ENCODE peak calls at places on chromosomes 4 and X, in ten cellular contexts. Y is heart right ventricle, M is keratinocyte, B is thyroid gland, O is right lobe of liver, I is BE2C, R is small intestine, W is neural progenitor cell, D is transverse colon, H is sigmoid colon. G is an unnamed sample.
A peak's percentile ranks its signal among the peaks of the same experiment; 100 is the strongest.

GRCh38 chrX:19566359-19567141 is 51.2 kb upstream of the MAP3K15 start:
- DNase-seq in W (no peak), H (no peak), B (no peak), Y (no peak), M (no peak), I (no peak), D (peak; percentile 14), R (no peak), O (no peak), G (no peak)

GRCh38 chr4:109029987-109030386 is 267.1 kb upstream of the ETNPPL start:
- DNase-seq in I (no peak), O (no peak), H (no peak), W (no peak), R (no peak), Y (no peak), D (no peak), B (no peak), M (no peak), G (no peak)

GRCh38 chrX:138034136-138034535 is 468.2 kb downstream of the ZIC3 start:
- DNase-seq in H (no peak), W (peak; percentile 10), O (no peak), Y (no peak), B (no peak), I (no peak), D (no peak), M (no peak), R (no peak), G (no peak)

GRCh38 chr4:115042496-115042895 is 70.9 kb downstream of the NDST4 start:
- DNase-seq in D (no peak), O (no peak), Y (no peak), W (peak; percentile 47), M (no peak), I (peak; percentile 4), H (no peak), R (no peak), B (no peak), G (no peak)

GRCh38 chrX:46929439-46930018 is 17.3 kb downstream of the JADE3 start:
- DNase-seq in W (no peak), R (no peak), H (no peak), Y (no peak), B (no peak), O (no peak), D (no peak), I (no peak), M (no peak), G (no peak)

GRCh38 chr4:172095161-172095560 is 282.0 kb downstream of the GALNTL6 start:
- DNase-seq in M (no peak), H (no peak), R (no peak), W (peak; percentile 8), Y (no peak), B (no peak), D (no peak), I (no peak), O (no peak), G (no peak)

GRCh38 chrX:141760761-141761160 is 62.2 kb upstream of the SPANXD start:
- DNase-seq in O (no peak), B (no peak), H (no peak), Y (no peak), M (no peak), I (no peak), R (no peak), D (no peak), W (no peak), G (no peak)

GRCh38 chr4:58658701-58659100 is 1548.5 kb upstream of the IGFBP7 start:
- DNase-seq in R (no peak), B (no peak), O (no peak), D (no peak), H (no peak), M (no peak), Y (no peak), W (no peak), I (no peak), G (no peak)

GRCh38 chrX:39821011-39821708 is 276.6 kb downstream of the BCOR start:
- DNase-seq in M (no peak), R (no peak), Y (no peak), O (no peak), B (peak; percentile 55), D (no peak), H (no peak), W (peak; percentile 86), I (peak; percentile 69), G (no peak)

GRCh38 chr4:15779336-15779735 is 1.2 kb downstream of the CD38 start:
- DNase-seq in R (peak; percentile 33), I (peak; percentile 10), O (peak; percentile 74), H (peak; percentile 71), W (peak; percentile 71), Y (peak; percentile 58), B (peak; percentile 46), M (no peak), D (peak; percentile 33), G (peak; percentile 56)
- H3K4me1 ChIP-seq in R (no peaks in the 10 kb centered on the region), I (no peaks in the 10 kb centered on the region), O (no peaks in the 10 kb centered on the region), H (no peaks in the 10 kb centered on the region), W (no peaks in the 10 kb centered on the region), Y (peaks cover 3% of the 10 kb centered on the region), B (peaks cover 4% of the 10 kb centered on the region), M (peaks cover 9% of the 10 kb centered on the region), D (peaks cover 5% of the 10 kb centered on the region), G (no peaks in the 10 kb centered on the region)

DNA sequence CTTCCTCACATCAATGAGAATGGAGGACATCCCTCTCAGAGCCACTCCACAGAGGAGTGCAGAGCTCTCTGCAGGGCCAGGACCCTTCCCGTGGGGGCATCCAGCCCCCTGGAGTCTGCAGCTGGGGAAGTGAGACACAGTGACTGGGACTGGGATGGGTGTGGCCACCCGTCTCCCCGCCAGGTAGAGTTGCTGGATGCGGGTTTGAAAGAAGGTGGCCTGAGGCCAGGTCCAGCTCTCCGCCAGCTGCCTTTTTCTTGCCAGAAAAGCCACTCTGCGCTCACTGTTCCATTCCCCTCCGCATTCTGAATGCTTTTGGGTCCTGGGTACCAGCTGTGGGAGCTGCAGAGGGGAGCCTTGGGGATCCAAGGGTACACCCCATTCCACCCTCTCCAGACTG is 82.6 kb downstream of the ABLIM2 start:
- DNase-seq in W (no peak), O (no peak), R (no peak), B (peak; percentile 62), D (no peak), M (no peak), I (no peak), Y (no peak), H (no peak), G (no peak)
- H3K4me1 ChIP-seq in W (peaks cover 34% of the 10 kb centered on the region), O (no peaks in the 10 kb centered on the region), R (no peaks in the 10 kb centered on the region), B (no peaks in the 10 kb centered on the region), D (no peaks in the 10 kb centered on the region), M (no peaks in the 10 kb centered on the region), I (peaks cover 33% of the 10 kb centered on the region), Y (peaks cover 16% of the 10 kb centered on the region), H (no peaks in the 10 kb centered on the region), G (peaks cover 3% of the 10 kb centered on the region)

DNA sequence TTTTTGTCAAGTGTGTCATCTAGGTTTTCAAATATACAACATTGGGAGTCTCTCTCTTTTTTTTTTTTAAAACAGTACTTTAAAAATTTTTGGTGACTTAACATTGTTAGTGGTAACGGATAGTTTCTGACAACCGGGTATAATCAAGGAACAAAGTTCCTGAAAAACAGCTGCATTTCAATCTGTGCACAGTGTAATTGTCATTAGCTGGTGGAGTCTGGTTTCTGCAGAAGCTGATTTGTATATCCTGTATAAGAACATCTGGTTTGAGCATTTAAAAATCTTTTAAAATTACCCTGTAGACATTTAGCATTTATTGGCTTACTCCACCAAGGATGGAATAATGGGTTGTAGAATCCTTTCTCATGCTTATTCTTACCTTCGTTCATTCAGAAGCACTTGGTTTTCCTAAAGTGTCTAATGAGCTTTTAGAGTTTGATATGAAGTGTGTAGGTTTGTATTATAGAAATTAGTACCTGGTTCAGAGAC is 11.2 kb downstream of the JADE1 start:
- DNase-seq in M (no peak), D (no peak), W (no peak), O (no peak), B (no peak), R (no peak), I (no peak), Y (no peak), H (no peak), G (no peak)
- H3K4me1 ChIP-seq in M (peaks cover 23% of the 10 kb centered on the region), D (peaks cover 4% of the 10 kb centered on the region), W (peaks cover 21% of the 10 kb centered on the region), O (no peaks in the 10 kb centered on the region), B (peaks cover 43% of the 10 kb centered on the region), R (peaks cover 10% of the 10 kb centered on the region), I (no peaks in the 10 kb centered on the region), Y (no peaks in the 10 kb centered on the region), H (peaks cover 37% of the 10 kb centered on the region), G (peaks cover 1% of the 10 kb centered on the region)

GRCh38 chrX:113551919-113552318 is 711.3 kb upstream of the AMOT start:
- DNase-seq in W (peak; percentile 61), Y (no peak), H (no peak), R (no peak), I (no peak), D (no peak), B (no peak), M (no peak), O (no peak), G (no peak)
- H3K4me1 ChIP-seq in W (peaks cover 20% of the 10 kb centered on the region), Y (no peaks in the 10 kb centered on the region), H (no peaks in the 10 kb centered on the region), R (no peaks in the 10 kb centered on the region), I (no peaks in the 10 kb centered on the region), D (no peaks in the 10 kb centered on the region), B (no peaks in the 10 kb centered on the region), M (no peaks in the 10 kb centered on the region), O (no peaks in the 10 kb centered on the region), G (no peaks in the 10 kb centered on the region)

GRCh38 chr4:36224969-36225903 is 19.1 kb downstream of the ARAP2 start:
- DNase-seq in R (no peak), B (no peak), W (no peak), H (no peak), Y (no peak), D (no peak), O (no peak), M (no peak), I (no peak), G (no peak)

GRCh38 chr4:36218121-36218520 is 26.2 kb downstream of the ARAP2 start:
- DNase-seq in B (no peak), O (no peak), W (no peak), M (no peak), I (no peak), R (no peak), H (no peak), D (no peak), Y (no peak), G (no peak)

GRCh38 chr4:36220776-36221175 is 23.5 kb downstream of the ARAP2 start:
- DNase-seq in H (no peak), B (no peak), I (no peak), O (no peak), Y (no peak), W (no peak), R (no peak), M (no peak), D (no peak), G (no peak)

GRCh38 chr4:36226430-36227227 is 17.7 kb downstream of the ARAP2 start:
- DNase-seq in D (no peak), Y (no peak), B (no peak), O (no peak), R (no peak), I (no peak), H (no peak), W (no peak), M (no peak), G (no peak)

DNA sequence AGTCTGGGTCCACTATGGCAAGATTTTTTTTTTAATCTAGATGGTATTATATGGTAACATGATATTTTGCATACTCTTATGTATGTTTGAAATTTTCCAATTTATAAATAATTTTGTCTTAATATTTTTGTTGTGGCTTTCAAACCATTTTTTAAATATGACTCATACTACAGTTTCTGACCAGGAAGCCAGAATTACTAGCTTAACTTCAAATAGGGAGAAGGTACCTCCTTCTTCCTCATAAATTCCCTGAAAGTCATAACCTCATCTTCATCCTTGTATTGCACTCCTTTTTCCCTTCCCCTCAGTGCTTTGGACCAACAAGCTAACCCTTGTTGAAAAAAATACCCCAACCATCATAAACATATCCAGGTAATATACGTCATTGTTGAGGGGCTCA is 21.6 kb downstream of the ARAP2 start:
- DNase-seq in Y (no peak), B (no peak), R (no peak), O (no peak), W (no peak), H (no peak), I (no peak), D (no peak), M (no peak), G (no peak)
- H3K4me1 ChIP-seq in Y (no peaks in the 10 kb centered on the region), B (peaks cover 31% of the 10 kb centered on the region), R (peaks cover 2% of the 10 kb centered on the region), O (no peaks in the 10 kb centered on the region), W (no peaks in the 10 kb centered on the region), H (no peaks in the 10 kb centered on the region), I (no peaks in the 10 kb centered on the region), D (peaks cover 14% of the 10 kb centered on the region), M (peaks cover 12% of the 10 kb centered on the region), G (peaks cover 5% of the 10 kb centered on the region)

G was measured in colonic mucosa.